ENCODE peak calls at places on chromosomes 13 and 19, in nine cellular contexts. One of them, this sample, is unnamed.

GRCh38 chr13:33188093-33188882 is 97.3 kb downstream of the STARD13 start:
- DNase-seq in fibroblast of lung: peak; percentile 68
- DNase-seq in Caco-2: no peak
- DNase-seq in AG09309: no peak
- DNase-seq in small intestine: no peak
- DNase-seq in HFF-Myc: no peak
- DNase-seq in upper lobe of right lung: no peak
- DNase-seq in neuronal stem cell: no peak
- DNase-seq in AG10803: peak; percentile 28
- DNase-seq in this sample: no peak

GRCh38 chr19:5957132-5957531 is 20.8 kb downstream of the RANBP3 start:
- DNase-seq in fibroblast of lung: peak; percentile 69
- DNase-seq in Caco-2: no peak
- DNase-seq in AG09309: no peak
- DNase-seq in small intestine: peak; percentile 62
- DNase-seq in HFF-Myc: no peak
- DNase-seq in upper lobe of right lung: no peak
- DNase-seq in neuronal stem cell: no peak
- DNase-seq in AG10803: no peak
- DNase-seq in this sample: peak; percentile 58

GRCh38 chr19:10816691-10817090 is 19.3 kb downstream of the TMED1 start:
- DNase-seq in fibroblast of lung: no peak
- DNase-seq in Caco-2: no peak
- DNase-seq in AG09309: no peak
- DNase-seq in small intestine: no peak
- DNase-seq in HFF-Myc: no peak
- DNase-seq in upper lobe of right lung: no peak
- DNase-seq in neuronal stem cell: no peak
- DNase-seq in AG10803: no peak
- DNase-seq in this sample: no peak

GRCh38 chr13:90436697-90437096 is 910.8 kb upstream of the MIR17HG start:
- DNase-seq in fibroblast of lung: no peak
- DNase-seq in Caco-2: no peak
- DNase-seq in AG09309: no peak
- DNase-seq in small intestine: no peak
- DNase-seq in HFF-Myc: no peak
- DNase-seq in upper lobe of right lung: no peak
- DNase-seq in neuronal stem cell: no peak
- DNase-seq in AG10803: no peak
- DNase-seq in this sample: no peak

GRCh38 chr13:113042456-113042855 is 63.1 kb upstream of the F7 start:
- DNase-seq in fibroblast of lung: no peak
- DNase-seq in Caco-2: no peak
- DNase-seq in AG09309: no peak
- DNase-seq in small intestine: no peak
- DNase-seq in HFF-Myc: no peak
- DNase-seq in upper lobe of right lung: no peak
- DNase-seq in neuronal stem cell: no peak
- DNase-seq in AG10803: no peak
- DNase-seq in this sample: no peak

GRCh38 chr19:7739801-7740659 is 7.3 kb downstream of the CD209 start:
- DNase-seq in fibroblast of lung: no peak
- DNase-seq in Caco-2: no peak
- DNase-seq in AG09309: no peak
- DNase-seq in small intestine: no peak
- DNase-seq in HFF-Myc: no peak
- DNase-seq in upper lobe of right lung: no peak
- DNase-seq in neuronal stem cell: no peak
- DNase-seq in AG10803: no peak
- DNase-seq in this sample: no peak

GRCh38 chr19:33811736-33812387 is 15.2 kb downstream of the KCTD15 start:
- DNase-seq in fibroblast of lung: no peak
- DNase-seq in Caco-2: no peak
- DNase-seq in AG09309: no peak
- DNase-seq in small intestine: no peak
- DNase-seq in HFF-Myc: no peak
- DNase-seq in upper lobe of right lung: peak; percentile 38
- DNase-seq in neuronal stem cell: no peak
- DNase-seq in AG10803: no peak
- DNase-seq in this sample: no peak

GRCh38 chr13:42702726-42703125 is 78.7 kb upstream of the FAM216B start:
- DNase-seq in fibroblast of lung: peak; percentile 26
- DNase-seq in Caco-2: no peak
- DNase-seq in AG09309: no peak
- DNase-seq in small intestine: no peak
- DNase-seq in HFF-Myc: no peak
- DNase-seq in upper lobe of right lung: no peak
- DNase-seq in neuronal stem cell: no peak
- DNase-seq in AG10803: no peak
- DNase-seq in this sample: no peak

GRCh38 chr19:16153582-16154336 is 10.3 kb downstream of the HSH2D start:
- DNase-seq in fibroblast of lung: no peak
- DNase-seq in Caco-2: no peak
- DNase-seq in AG09309: no peak
- DNase-seq in small intestine: peak; percentile 33
- DNase-seq in HFF-Myc: no peak
- DNase-seq in upper lobe of right lung: no peak
- DNase-seq in neuronal stem cell: no peak
- DNase-seq in AG10803: no peak
- DNase-seq in this sample: no peak

GRCh38 chr19:2061936-2062729 is 11.1 kb upstream of the MKNK2 start:
- DNase-seq in fibroblast of lung: no peak
- DNase-seq in Caco-2: no peak
- DNase-seq in AG09309: no peak
- DNase-seq in small intestine: no peak
- DNase-seq in HFF-Myc: no peak
- DNase-seq in upper lobe of right lung: peak; percentile 75
- DNase-seq in neuronal stem cell: no peak
- DNase-seq in AG10803: no peak
- DNase-seq in this sample: no peak

GRCh38 chr13:46315036-46315435 is 72.0 kb downstream of the RUBCNL start:
- DNase-seq in fibroblast of lung: no peak
- DNase-seq in Caco-2: no peak
- DNase-seq in AG09309: no peak
- DNase-seq in small intestine: no peak
- DNase-seq in HFF-Myc: no peak
- DNase-seq in upper lobe of right lung: no peak
- DNase-seq in neuronal stem cell: no peak
- DNase-seq in AG10803: no peak
- DNase-seq in this sample: no peak

GRCh38 chr19:2887391-2887914 is 13.3 kb upstream of the ZNF57 start:
- DNase-seq in fibroblast of lung: peak; percentile 47
- DNase-seq in Caco-2: peak; percentile 60
- DNase-seq in AG09309: peak; percentile 37
- DNase-seq in small intestine: peak; percentile 73
- DNase-seq in HFF-Myc: no peak
- DNase-seq in upper lobe of right lung: no peak
- DNase-seq in neuronal stem cell: no peak
- DNase-seq in AG10803: peak; percentile 70
- DNase-seq in this sample: peak; percentile 70

GRCh38 chr13:40158218-40158617 is 502.8 kb downstream of the COG6 start:
- DNase-seq in fibroblast of lung: no peak
- DNase-seq in Caco-2: no peak
- DNase-seq in AG09309: no peak
- DNase-seq in small intestine: no peak
- DNase-seq in HFF-Myc: no peak
- DNase-seq in upper lobe of right lung: no peak
- DNase-seq in neuronal stem cell: no peak
- DNase-seq in AG10803: no peak
- DNase-seq in this sample: peak; percentile 82

GRCh38 chr19:8610928-8611284 is 391 bp upstream of the ADAMTS10 start:
- DNase-seq in fibroblast of lung: no peak
- DNase-seq in Caco-2: no peak
- DNase-seq in AG09309: no peak
- DNase-seq in small intestine: no peak
- DNase-seq in HFF-Myc: no peak
- DNase-seq in upper lobe of right lung: no peak
- DNase-seq in neuronal stem cell: no peak
- DNase-seq in AG10803: no peak
- DNase-seq in this sample: no peak

GRCh38 chr13:102517959-102518358 is 78.8 kb upstream of the TPP2 start:
- DNase-seq in fibroblast of lung: no peak
- DNase-seq in Caco-2: no peak
- DNase-seq in AG09309: no peak
- DNase-seq in small intestine: no peak
- DNase-seq in HFF-Myc: no peak
- DNase-seq in upper lobe of right lung: no peak
- DNase-seq in neuronal stem cell: no peak
- DNase-seq in AG10803: no peak
- DNase-seq in this sample: peak; percentile 32

GRCh38 chr13:66995366-66995663 is 234.8 kb downstream of the PCDH9 start:
- DNase-seq in fibroblast of lung: no peak
- DNase-seq in Caco-2: no peak
- DNase-seq in AG09309: no peak
- DNase-seq in small intestine: no peak
- DNase-seq in HFF-Myc: no peak
- DNase-seq in upper lobe of right lung: no peak
- DNase-seq in neuronal stem cell: no peak
- DNase-seq in AG10803: no peak
- DNase-seq in this sample: no peak

GRCh38 chr13:18949970-18950369 is 231.7 kb downstream of the TUBA3C start:
- DNase-seq in fibroblast of lung: no peak
- DNase-seq in Caco-2: no peak
- DNase-seq in AG09309: no peak
- DNase-seq in small intestine: no peak
- DNase-seq in HFF-Myc: no peak
- DNase-seq in upper lobe of right lung: peak; percentile 60
- DNase-seq in neuronal stem cell: no peak
- DNase-seq in AG10803: no peak
- DNase-seq in this sample: no peak

DNA sequence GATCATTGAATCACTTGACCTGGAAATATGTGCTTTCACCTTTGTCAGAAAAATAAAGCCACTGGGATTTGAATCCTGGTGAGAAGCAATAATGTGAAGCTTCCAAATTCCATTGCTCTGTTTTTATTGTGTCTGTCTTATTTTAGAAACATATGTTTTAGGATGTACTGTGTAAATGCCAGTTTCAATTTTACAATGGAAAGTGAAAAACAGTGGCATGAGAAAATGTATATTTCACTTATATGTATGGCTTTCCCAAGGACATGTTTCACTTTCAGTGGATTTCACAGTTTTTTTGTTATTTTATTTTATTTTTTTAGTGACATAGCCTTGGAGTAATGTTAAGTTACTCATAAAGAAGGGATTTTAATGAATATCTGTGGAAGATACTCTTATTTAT is 190.3 kb downstream of the GPC6 start:
- DNase-seq in fibroblast of lung: no peak
- DNase-seq in Caco-2: no peak
- DNase-seq in AG09309: no peak
- DNase-seq in small intestine: no peak
- DNase-seq in HFF-Myc: no peak
- DNase-seq in upper lobe of right lung: no peak
- DNase-seq in neuronal stem cell: no peak
- DNase-seq in AG10803: no peak
- DNase-seq in this sample: no peak
- H3K4me3 ChIP-seq in fibroblast of lung: no peak overlapping the region
- H3K4me3 ChIP-seq in Caco-2: no peak overlapping the region
- H3K4me3 ChIP-seq in AG09309: no peak overlapping the region
- H3K4me3 ChIP-seq in small intestine: no peak overlapping the region
- H3K4me3 ChIP-seq in HFF-Myc: no peak overlapping the region
- H3K4me3 ChIP-seq in upper lobe of right lung: no peak overlapping the region
- H3K4me3 ChIP-seq in neuronal stem cell: no peak overlapping the region
- H3K4me3 ChIP-seq in AG10803: no peak overlapping the region
- H3K4me3 ChIP-seq in this sample: no peak overlapping the region

GRCh38 chr19:44722131-44723121 is 23.5 kb downstream of the CEACAM16 start:
- DNase-seq in fibroblast of lung: no peak
- DNase-seq in Caco-2: no peak
- DNase-seq in AG09309: no peak
- DNase-seq in small intestine: no peak
- DNase-seq in HFF-Myc: no peak
- DNase-seq in upper lobe of right lung: no peak
- DNase-seq in neuronal stem cell: no peak
- DNase-seq in AG10803: no peak
- DNase-seq in this sample: no peak
- H3K4me3 ChIP-seq in fibroblast of lung: no peak overlapping the region
- H3K4me3 ChIP-seq in Caco-2: no peak overlapping the region
- H3K4me3 ChIP-seq in AG09309: no peak overlapping the region
- H3K4me3 ChIP-seq in small intestine: no peak overlapping the region
- H3K4me3 ChIP-seq in HFF-Myc: no peak overlapping the region
- H3K4me3 ChIP-seq in upper lobe of right lung: no peak overlapping the region
- H3K4me3 ChIP-seq in neuronal stem cell: no peak overlapping the region
- H3K4me3 ChIP-seq in AG10803: no peak overlapping the region
- H3K4me3 ChIP-seq in this sample: no peak overlapping the region

DNA sequence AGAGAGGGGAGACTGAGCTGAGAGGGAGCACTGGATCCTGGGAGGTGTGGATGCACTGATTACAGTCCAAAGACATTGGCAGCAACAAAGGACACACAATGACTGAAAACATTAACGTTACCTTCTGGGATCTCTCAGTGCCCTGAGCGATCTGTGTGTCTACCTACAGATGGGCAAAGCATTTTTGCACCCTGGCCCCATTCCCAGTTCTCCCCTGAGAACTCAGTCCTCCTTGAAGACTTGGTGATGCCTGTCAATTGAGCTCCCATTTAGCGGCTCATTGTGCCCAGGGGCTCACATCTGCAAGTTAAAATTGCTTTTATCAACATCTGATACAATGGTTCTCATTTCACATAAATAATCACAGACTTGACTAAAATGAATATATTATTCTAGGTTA is 62.5 kb downstream of the CDADC1 start:
- DNase-seq in fibroblast of lung: no peak
- DNase-seq in Caco-2: no peak
- DNase-seq in AG09309: no peak
- DNase-seq in small intestine: no peak
- DNase-seq in HFF-Myc: no peak
- DNase-seq in upper lobe of right lung: no peak
- DNase-seq in neuronal stem cell: no peak
- DNase-seq in AG10803: no peak
- DNase-seq in this sample: no peak
- H3K4me3 ChIP-seq in fibroblast of lung: no peak overlapping the region
- H3K4me3 ChIP-seq in Caco-2: no peak overlapping the region
- H3K4me3 ChIP-seq in AG09309: no peak overlapping the region
- H3K4me3 ChIP-seq in small intestine: no peak overlapping the region
- H3K4me3 ChIP-seq in HFF-Myc: no peak overlapping the region
- H3K4me3 ChIP-seq in upper lobe of right lung: no peak overlapping the region
- H3K4me3 ChIP-seq in neuronal stem cell: no peak overlapping the region
- H3K4me3 ChIP-seq in AG10803: no peak overlapping the region
- H3K4me3 ChIP-seq in this sample: no peak overlapping the region

DNA sequence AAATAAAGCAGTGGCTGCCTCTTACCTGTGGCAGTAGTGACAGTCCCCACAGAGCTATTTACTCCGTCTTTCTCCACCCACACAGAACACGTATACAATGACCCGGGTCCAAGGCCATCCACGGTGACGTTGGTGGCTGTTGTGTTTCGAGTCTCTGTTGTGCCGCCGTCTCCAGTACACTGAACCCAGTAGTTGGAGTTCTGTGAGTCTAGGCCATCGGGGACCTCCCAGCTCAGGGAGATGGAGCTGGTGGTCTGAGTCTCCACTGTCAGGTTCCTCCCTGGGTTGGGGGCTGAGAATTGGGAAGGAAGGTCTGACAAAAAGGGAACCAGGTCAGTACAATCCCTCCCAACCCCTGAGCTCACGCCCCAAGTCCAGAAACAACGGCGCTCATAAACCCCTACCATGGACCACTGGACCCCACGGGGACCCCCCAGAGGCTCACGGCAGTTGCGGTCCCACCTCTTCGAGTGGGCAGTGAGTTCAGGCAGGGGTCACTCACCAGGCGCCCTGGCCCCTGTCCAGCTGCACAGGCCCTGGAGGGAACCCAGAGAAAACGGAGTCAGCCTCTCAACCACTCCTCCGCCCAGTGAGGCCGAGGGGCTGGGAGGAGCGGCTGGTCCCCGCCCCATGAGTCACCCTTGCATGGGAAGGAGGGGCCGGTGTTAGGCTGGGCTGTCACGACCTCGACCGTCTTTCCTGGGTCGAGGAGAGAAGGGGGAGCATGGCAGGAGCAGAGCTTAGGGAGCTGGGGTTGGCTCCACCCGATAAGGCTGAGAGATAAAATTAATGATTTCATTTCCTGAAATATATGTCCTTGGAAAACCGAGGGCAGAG is 2.4 kb downstream of the PTPRH start:
- DNase-seq in fibroblast of lung: peak; percentile 85
- DNase-seq in Caco-2: peak; percentile 88
- DNase-seq in AG09309: peak; percentile 53
- DNase-seq in small intestine: peak; percentile 99
- DNase-seq in HFF-Myc: peak; percentile 56
- DNase-seq in upper lobe of right lung: peak; percentile 79
- DNase-seq in neuronal stem cell: peak; percentile 67
- DNase-seq in AG10803: peak; percentile 75
- DNase-seq in this sample: peak; percentile 82
- H3K4me3 ChIP-seq in fibroblast of lung: peak overlapping the region; percentile 46
- H3K4me3 ChIP-seq in Caco-2: peak overlapping the region; percentile 8
- H3K4me3 ChIP-seq in AG09309: peak overlapping the region; percentile 24
- H3K4me3 ChIP-seq in small intestine: no peak overlapping the region
- H3K4me3 ChIP-seq in HFF-Myc: no peak overlapping the region
- H3K4me3 ChIP-seq in upper lobe of right lung: no peak overlapping the region
- H3K4me3 ChIP-seq in neuronal stem cell: no peak overlapping the region
- H3K4me3 ChIP-seq in AG10803: peak overlapping the region; percentile 24
- H3K4me3 ChIP-seq in this sample: no peak overlapping the region

This sample was measured in bronchial epithelial cell.